ENCODE peak calls at places on chromosomes 4 and X, in nine cellular contexts. One of them, this sample, is unnamed. For H3K9me3 and H3K4me1, the result is how much of the 10 kb centered on the place peaks cover.

GRCh38 chrX:108097380-108097779 is 5.8 kb downstream of the ATG4A start:
- DNase-seq in lower lobe of right lung: no peak
- DNase-seq in cardiac muscle cell: no peak
- DNase-seq in right cardiac atrium: no peak
- DNase-seq in MM.1S: no peak
- DNase-seq in K562: no peak
- DNase-seq in tibial nerve: no peak
- DNase-seq in Peyer's patch: no peak
- DNase-seq in pancreas: no peak
- DNase-seq in this sample: no peak

GRCh38 chr4:51836531-51836930 is 6.4 kb upstream of the DCUN1D4 start:
- DNase-seq in lower lobe of right lung: no peak
- DNase-seq in cardiac muscle cell: peak
- DNase-seq in right cardiac atrium: no peak
- DNase-seq in MM.1S: no peak
- DNase-seq in K562: no peak
- DNase-seq in tibial nerve: no peak
- DNase-seq in Peyer's patch: no peak
- DNase-seq in pancreas: no peak
- DNase-seq in this sample: no peak

GRCh38 chr4:163911891-163912290 is 417.4 kb downstream of the TMA16 start:
- DNase-seq in lower lobe of right lung: no peak
- DNase-seq in cardiac muscle cell: no peak
- DNase-seq in right cardiac atrium: no peak
- DNase-seq in MM.1S: no peak
- DNase-seq in K562: no peak
- DNase-seq in tibial nerve: no peak
- DNase-seq in Peyer's patch: no peak
- DNase-seq in pancreas: no peak
- DNase-seq in this sample: no peak

GRCh38 chr4:118732591-118733330 is 47.6 kb downstream of the METTL14 start:
- DNase-seq in lower lobe of right lung: no peak
- DNase-seq in cardiac muscle cell: no peak
- DNase-seq in right cardiac atrium: no peak
- DNase-seq in MM.1S: no peak
- DNase-seq in K562: no peak
- DNase-seq in tibial nerve: no peak
- DNase-seq in Peyer's patch: no peak
- DNase-seq in pancreas: no peak
- DNase-seq in this sample: no peak

GRCh38 chr4:59540311-59540710 is 1659.8 kb upstream of the ADGRL3 start:
- DNase-seq in lower lobe of right lung: no peak
- DNase-seq in cardiac muscle cell: no peak
- DNase-seq in right cardiac atrium: peak
- DNase-seq in MM.1S: no peak
- DNase-seq in K562: no peak
- DNase-seq in tibial nerve: no peak
- DNase-seq in Peyer's patch: no peak
- DNase-seq in pancreas: no peak
- DNase-seq in this sample: no peak

GRCh38 chr4:63728480-63729177 is 680.6 kb downstream of the TECRL start:
- DNase-seq in lower lobe of right lung: no peak
- DNase-seq in cardiac muscle cell: no peak
- DNase-seq in right cardiac atrium: no peak
- DNase-seq in MM.1S: no peak
- DNase-seq in K562: no peak
- DNase-seq in tibial nerve: no peak
- DNase-seq in Peyer's patch: no peak
- DNase-seq in pancreas: no peak
- DNase-seq in this sample: no peak

GRCh38 chr4:53923921-53924320 is 140.5 kb downstream of the CHIC2 start:
- DNase-seq in lower lobe of right lung: no peak
- DNase-seq in cardiac muscle cell: no peak
- DNase-seq in right cardiac atrium: no peak
- DNase-seq in MM.1S: no peak
- DNase-seq in K562: no peak
- DNase-seq in tibial nerve: no peak
- DNase-seq in Peyer's patch: no peak
- DNase-seq in pancreas: no peak
- DNase-seq in this sample: no peak

GRCh38 chr4:128854433-128854832 is 44.9 kb downstream of the JADE1 start:
- DNase-seq in lower lobe of right lung: no peak
- DNase-seq in cardiac muscle cell: peak
- DNase-seq in right cardiac atrium: no peak
- DNase-seq in MM.1S: peak
- DNase-seq in K562: no peak
- DNase-seq in tibial nerve: no peak
- DNase-seq in Peyer's patch: no peak
- DNase-seq in pancreas: no peak
- DNase-seq in this sample: no peak

GRCh38 chr4:150525321-150525868 is 56.6 kb upstream of the MAB21L2 start:
- DNase-seq in lower lobe of right lung: no peak
- DNase-seq in cardiac muscle cell: peak
- DNase-seq in right cardiac atrium: no peak
- DNase-seq in MM.1S: no peak
- DNase-seq in K562: no peak
- DNase-seq in tibial nerve: no peak
- DNase-seq in Peyer's patch: no peak
- DNase-seq in pancreas: no peak
- DNase-seq in this sample: no peak

GRCh38 chrX:9923357-9923756 is 43.8 kb upstream of the CLDN34 start:
- DNase-seq in lower lobe of right lung: no peak
- DNase-seq in cardiac muscle cell: no peak
- DNase-seq in right cardiac atrium: no peak
- DNase-seq in MM.1S: no peak
- DNase-seq in K562: no peak
- DNase-seq in tibial nerve: no peak
- DNase-seq in Peyer's patch: no peak
- DNase-seq in pancreas: no peak
- DNase-seq in this sample: no peak

GRCh38 chr4:151555151-151555945 is 146.4 kb downstream of the FHIP1A start:
- DNase-seq in lower lobe of right lung: no peak
- DNase-seq in cardiac muscle cell: no peak
- DNase-seq in right cardiac atrium: no peak
- DNase-seq in MM.1S: no peak
- DNase-seq in K562: no peak
- DNase-seq in tibial nerve: no peak
- DNase-seq in Peyer's patch: no peak
- DNase-seq in pancreas: no peak
- DNase-seq in this sample: no peak

GRCh38 chr4:45078201-45078600 is 351.8 kb upstream of the GNPDA2 start:
- DNase-seq in lower lobe of right lung: no peak
- DNase-seq in cardiac muscle cell: peak
- DNase-seq in right cardiac atrium: no peak
- DNase-seq in MM.1S: no peak
- DNase-seq in K562: no peak
- DNase-seq in tibial nerve: no peak
- DNase-seq in Peyer's patch: no peak
- DNase-seq in pancreas: no peak
- DNase-seq in this sample: no peak

DNA sequence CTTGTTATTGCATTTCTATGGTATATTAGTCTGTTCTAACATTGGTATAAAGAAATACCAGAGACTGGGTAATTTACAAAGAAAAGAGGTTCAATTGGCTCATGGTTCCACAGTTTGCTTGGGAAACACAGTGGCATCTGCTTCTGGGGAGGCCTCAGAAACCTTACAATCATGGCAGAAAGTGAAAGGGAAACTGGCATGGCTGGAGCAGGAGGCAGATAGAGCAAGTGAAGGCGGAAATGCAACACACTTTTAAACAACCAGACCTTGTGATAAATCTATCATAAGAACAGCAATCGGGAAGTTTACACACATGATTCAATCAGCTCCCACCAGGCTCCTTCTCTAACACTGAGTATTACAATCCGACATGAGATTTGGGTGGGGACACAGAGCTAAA is 346.6 kb upstream of the GNPDA2 start:
- DNase-seq in lower lobe of right lung: no peak
- DNase-seq in cardiac muscle cell: no peak
- DNase-seq in right cardiac atrium: no peak
- DNase-seq in MM.1S: peak
- DNase-seq in K562: no peak
- DNase-seq in tibial nerve: no peak
- DNase-seq in Peyer's patch: no peak
- DNase-seq in pancreas: no peak
- DNase-seq in this sample: no peak
- H3K9me3 ChIP-seq in lower lobe of right lung: under half
- H3K9me3 ChIP-seq in cardiac muscle cell: under half
- H3K9me3 ChIP-seq in right cardiac atrium: under half
- H3K9me3 ChIP-seq in MM.1S: under half
- H3K9me3 ChIP-seq in K562: under half
- H3K9me3 ChIP-seq in tibial nerve: under half
- H3K9me3 ChIP-seq in Peyer's patch: under half
- H3K9me3 ChIP-seq in pancreas: under half
- H3K9me3 ChIP-seq in this sample: under half

DNA sequence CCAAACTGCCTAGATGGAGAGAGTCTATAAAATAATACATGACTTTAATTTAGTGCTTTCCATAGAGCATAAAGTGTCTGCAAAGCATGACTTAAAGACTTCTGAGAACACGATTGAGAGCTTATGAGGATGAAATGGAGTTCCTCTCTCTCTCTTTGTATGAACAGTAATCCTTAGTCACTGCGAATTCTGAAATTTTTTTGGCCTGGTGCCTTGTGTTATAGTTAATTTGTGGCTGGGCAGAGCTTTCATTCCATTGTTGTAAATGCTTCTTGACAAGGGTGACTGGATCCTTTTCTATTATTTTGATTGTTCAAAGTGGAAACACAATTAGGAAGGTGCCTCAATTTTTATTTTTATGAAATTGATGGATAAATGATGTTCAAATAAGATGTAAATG is 179.5 kb downstream of the CEP135 start:
- DNase-seq in lower lobe of right lung: no peak
- DNase-seq in cardiac muscle cell: peak
- DNase-seq in right cardiac atrium: no peak
- DNase-seq in MM.1S: no peak
- DNase-seq in K562: no peak
- DNase-seq in tibial nerve: no peak
- DNase-seq in Peyer's patch: no peak
- DNase-seq in pancreas: no peak
- DNase-seq in this sample: no peak
- H3K4me1 ChIP-seq in lower lobe of right lung: under half
- H3K4me1 ChIP-seq in cardiac muscle cell: under half
- H3K4me1 ChIP-seq in right cardiac atrium: under half
- H3K4me1 ChIP-seq in MM.1S: under half
- H3K4me1 ChIP-seq in K562: under half
- H3K4me1 ChIP-seq in tibial nerve: under half
- H3K4me1 ChIP-seq in Peyer's patch: under half
- H3K4me1 ChIP-seq in pancreas: under half
- H3K4me1 ChIP-seq in this sample: under half

DNA sequence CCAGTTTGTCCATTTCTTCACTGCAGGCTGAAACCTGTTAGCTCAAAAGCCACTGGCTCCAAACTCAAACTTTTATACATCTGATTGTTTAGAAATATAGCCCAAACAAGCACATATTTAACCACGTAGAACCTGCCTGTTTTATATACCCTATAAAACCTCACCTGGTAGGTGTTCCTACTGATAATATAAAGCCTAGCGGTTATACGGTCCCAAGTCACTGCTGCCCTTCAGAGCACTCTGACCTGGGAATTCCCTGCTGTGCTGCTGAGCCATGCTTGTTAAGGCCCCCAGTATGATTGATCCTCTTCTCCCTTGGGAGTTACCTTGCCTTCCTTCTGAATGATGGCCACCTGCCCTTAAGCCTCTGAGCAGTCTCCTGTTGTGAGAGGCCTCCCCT is 432.8 kb upstream of the LCORL start:
- DNase-seq in lower lobe of right lung: no peak
- DNase-seq in cardiac muscle cell: no peak
- DNase-seq in right cardiac atrium: no peak
- DNase-seq in MM.1S: no peak
- DNase-seq in K562: no peak
- DNase-seq in tibial nerve: no peak
- DNase-seq in Peyer's patch: no peak
- DNase-seq in pancreas: no peak
- DNase-seq in this sample: no peak
- H3K9me3 ChIP-seq in lower lobe of right lung: under half
- H3K9me3 ChIP-seq in cardiac muscle cell: under half
- H3K9me3 ChIP-seq in right cardiac atrium: under half
- H3K9me3 ChIP-seq in MM.1S: under half
- H3K9me3 ChIP-seq in K562: under half
- H3K9me3 ChIP-seq in tibial nerve: under half
- H3K9me3 ChIP-seq in Peyer's patch: under half
- H3K9me3 ChIP-seq in pancreas: under half
- H3K9me3 ChIP-seq in this sample: under half

GRCh38 chr4:3527914-3528876 is 4.0 kb downstream of the LRPAP1 start:
- DNase-seq in lower lobe of right lung: no peak
- DNase-seq in cardiac muscle cell: no peak
- DNase-seq in right cardiac atrium: no peak
- DNase-seq in MM.1S: no peak
- DNase-seq in K562: no peak
- DNase-seq in tibial nerve: no peak
- DNase-seq in Peyer's patch: no peak
- DNase-seq in pancreas: no peak
- DNase-seq in this sample: no peak
- H3K4me1 ChIP-seq in lower lobe of right lung: under half
- H3K4me1 ChIP-seq in cardiac muscle cell: under half
- H3K4me1 ChIP-seq in right cardiac atrium: under half
- H3K4me1 ChIP-seq in MM.1S: under half
- H3K4me1 ChIP-seq in K562: half or more
- H3K4me1 ChIP-seq in tibial nerve: under half
- H3K4me1 ChIP-seq in Peyer's patch: under half
- H3K4me1 ChIP-seq in pancreas: under half
- H3K4me1 ChIP-seq in this sample: under half

GRCh38 chr4:14249226-14249625 is 621.7 kb upstream of the BOD1L1 start:
- DNase-seq in lower lobe of right lung: no peak
- DNase-seq in cardiac muscle cell: no peak
- DNase-seq in right cardiac atrium: no peak
- DNase-seq in MM.1S: no peak
- DNase-seq in K562: no peak
- DNase-seq in tibial nerve: no peak
- DNase-seq in Peyer's patch: no peak
- DNase-seq in pancreas: no peak
- DNase-seq in this sample: no peak

DNA sequence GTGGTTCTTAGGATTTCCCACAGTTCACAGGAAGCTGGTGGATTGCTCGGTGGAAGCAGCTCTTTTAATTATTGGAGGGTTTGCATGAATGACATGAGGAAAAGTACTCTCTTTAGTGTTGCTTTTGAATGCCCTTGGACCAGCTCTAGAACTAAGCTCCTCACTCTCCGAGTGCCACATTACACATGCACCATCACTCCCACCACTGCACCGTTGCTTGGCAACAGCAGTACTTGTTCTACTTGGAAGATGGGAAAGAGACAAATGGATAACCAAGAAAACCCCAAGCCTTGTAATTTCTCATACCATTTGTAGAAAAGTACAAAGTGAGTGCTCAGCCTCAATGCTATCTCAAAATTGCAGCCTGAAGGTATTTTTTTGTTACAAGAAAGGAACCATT is 620.2 kb upstream of the BOD1L1 start:
- DNase-seq in lower lobe of right lung: no peak
- DNase-seq in cardiac muscle cell: no peak
- DNase-seq in right cardiac atrium: no peak
- DNase-seq in MM.1S: no peak
- DNase-seq in K562: no peak
- DNase-seq in tibial nerve: no peak
- DNase-seq in Peyer's patch: no peak
- DNase-seq in pancreas: no peak
- DNase-seq in this sample: no peak
- H3K9me3 ChIP-seq in lower lobe of right lung: under half
- H3K9me3 ChIP-seq in cardiac muscle cell: under half
- H3K9me3 ChIP-seq in right cardiac atrium: under half
- H3K9me3 ChIP-seq in MM.1S: under half
- H3K9me3 ChIP-seq in K562: under half
- H3K9me3 ChIP-seq in tibial nerve: under half
- H3K9me3 ChIP-seq in Peyer's patch: under half
- H3K9me3 ChIP-seq in pancreas: under half
- H3K9me3 ChIP-seq in this sample: under half

This sample was measured in CD8-positive, alpha-beta T cell.